ENCODE peak calls at places on chromosomes 6 and 20, in five cellular contexts. M is CD4-positive, alpha-beta T cell; H is HuH-7; E is stimulated activated CD4-positive, alpha-beta T cell treated with anti-CD3 and anti-CD28 coated beads, TNF-alpha, amount 100 ng/mL, for 4 hours; I is activated naive CD8-positive, alpha-beta T cell treated with anti-CD3 and anti-CD28 coated beads, Interleukin-2, amount 50 U/mL, for 24 hours. Y is an unnamed sample.
A peak's percentile ranks its signal among the peaks of the same experiment; 100 is the strongest.

GRCh38 chr6:34465551-34466241 is at the start of gene PACSIN1:
- DNase-seq in M (peak; percentile 7), H (no peak), E (no peak), I (peak; percentile 16), Y (no peak)

GRCh38 chr6:19988555-19988954 is 151.4 kb downstream of the ID4 start:
- DNase-seq in M (no peak), H (peak; percentile 1), E (no peak), I (no peak), Y (no peak)

GRCh38 chr6:33492093-33492492 is 37.7 kb downstream of the ZBTB9 start:
- DNase-seq in M (no peak), H (no peak), E (no peak), I (no peak), Y (no peak)

GRCh38 chr6:35043381-35043780 is 97.8 kb downstream of the TCP11 start:
- DNase-seq in M (no peak), H (no peak), E (no peak), I (no peak), Y (no peak)

GRCh38 chr20:53013183-53013582 is 41.0 kb downstream of the TSHZ2 start:
- DNase-seq in M (no peak), H (no peak), E (no peak), I (no peak), Y (no peak)

GRCh38 chr6:105985816-105986632 is 100.1 kb upstream of the PRDM1 start:
- DNase-seq in M (no peak), H (no peak), E (no peak), I (no peak), Y (no peak)

GRCh38 chr6:107555449-107555848 is 65.5 kb downstream of the SOBP start:
- DNase-seq in M (no peak), H (no peak), E (no peak), I (no peak), Y (no peak)

GRCh38 chr6:82567621-82568020 is 204.0 kb downstream of the TPBG start:
- DNase-seq in M (no peak), H (no peak), E (no peak), I (no peak), Y (no peak)

GRCh38 chr6:28355743-28356665 is 6.3 kb downstream of the ZKSCAN3 start:
- DNase-seq in M (peak; percentile 28), H (peak; percentile 45), E (no peak), I (peak; percentile 53), Y (peak; percentile 85)

GRCh38 chr6:84284428-84285033 is 57.1 kb upstream of the CEP162 start:
- DNase-seq in M (no peak), H (peak; percentile 32), E (no peak), I (no peak), Y (no peak)

GRCh38 chr6:127299522-127300240 is 33.0 kb downstream of the RNF146 start:
- DNase-seq in M (no peak), H (no peak), E (no peak), I (no peak), Y (no peak)

GRCh38 chr6:170291271-170292110 is 613 bp upstream of the DLL1 start:
- DNase-seq in M (peak; percentile 38), H (no peak), E (no peak), I (peak; percentile 52), Y (no peak)

GRCh38 chr6:86087954-86088353 is 445.3 kb upstream of the SYNCRIP start:
- DNase-seq in M (no peak), H (no peak), E (no peak), I (no peak), Y (no peak)

GRCh38 chr6:124870611-124871201 is 91.5 kb upstream of the RNF217 start:
- DNase-seq in M (no peak), H (no peak), E (no peak), I (no peak), Y (peak; percentile 15)

GRCh38 chr6:82145926-82146452 is 101.6 kb downstream of the IBTK start:
- DNase-seq in M (no peak), H (no peak), E (no peak), I (no peak), Y (no peak)

GRCh38 chr20:46347831-46348230 is 39.5 kb upstream of the CDH22 start:
- DNase-seq in M (no peak), H (no peak), E (no peak), I (no peak), Y (no peak)

GRCh38 chr20:56373942-56374341 is 15.2 kb downstream of the FAM210B start:
- DNase-seq in M (no peak), H (no peak), E (no peak), I (no peak), Y (peak; percentile 73)

GRCh38 chr6:111105578-111105977 is 18.3 kb downstream of the SLC16A10 start:
- DNase-seq in M (peak; percentile 4), H (peak; percentile 65), E (no peak), I (peak; percentile 27), Y (peak; percentile 35)

GRCh38 chr6:12291785-12292604 is 1.8 kb downstream of the EDN1 start:
- DNase-seq in M (no peak), H (no peak), E (no peak), I (no peak), Y (no peak)

GRCh38 chr6:28401172-28401571 is 1.6 kb upstream of the ZSCAN12 start:
- DNase-seq in M (no peak), H (no peak), E (no peak), I (no peak), Y (no peak)

GRCh38 chr20:54499111-54499510 is 23.7 kb downstream of the DOK5 start:
- DNase-seq in M (no peak), H (no peak), E (no peak), I (no peak), Y (no peak)

GRCh38 chr6:39937686-39938333 is 3.5 kb upstream of the MOCS1 start:
- DNase-seq in M (no peak), H (no peak), E (no peak), I (no peak), Y (no peak)

GRCh38 chr20:33649201-33649631 is 12.9 kb upstream of the C20orf144 start:
- DNase-seq in M (no peak), H (no peak), E (no peak), I (no peak), Y (no peak)

Y was measured in HFF-Myc.